ENCODE peak calls at places on chromosomes 12 and 14, in four cellular contexts. S is HepG2, D is GM12878, G is K562. E is an unnamed sample.

GRCh38 chr12:104049278-104050257 is at the start of gene GLT8D2:
- DNase-seq in S (no peak), D (no peak), G (no peak), E (peak)

GRCh38 chr12:109492371-109492770 is 14.9 kb downstream of the UBE3B start:
- DNase-seq in G (no peak), D (no peak), S (no peak), E (no peak)

GRCh38 chr14:37329189-37330001 is 131.7 kb downstream of the MIPOL1 start:
- DNase-seq in D (no peak), S (peak), G (no peak), E (no peak)

GRCh38 chr12:182381-182883 is 31.5 kb downstream of the SLC6A12 start:
- DNase-seq in S (no peak), G (no peak), D (no peak), E (no peak)

GRCh38 chr12:117528538-117528937 is 167.1 kb upstream of the NOS1 start:
- DNase-seq in G (no peak), D (no peak), S (no peak), E (no peak)

GRCh38 chr12:95173392-95174251 is 43.6 kb downstream of the FGD6 start:
- DNase-seq in G (peak), D (no peak), S (no peak), E (no peak)

GRCh38 chr12:49428652-49429549 is 61.6 kb downstream of the SPATS2 start:
- DNase-seq in S (no peak), G (no peak), D (peak), E (no peak)

GRCh38 chr12:6608592-6609311 is 1.6 kb upstream of the CHD4 start:
- DNase-seq in G (no peak), D (no peak), S (peak), E (no peak)

GRCh38 chr12:27571463-27571862 is 47.5 kb downstream of the PPFIBP1 start:
- DNase-seq in G (no peak), S (no peak), D (no peak), E (no peak)

GRCh38 chr12:89895101-89895500 is 186.5 kb upstream of the ATP2B1 start:
- DNase-seq in D (no peak), S (no peak), G (no peak), E (no peak)

GRCh38 chr14:42299692-42300091 is 693.0 kb downstream of the LRFN5 start:
- DNase-seq in G (no peak), S (no peak), D (peak), E (no peak)

GRCh38 chr14:22836301-22837058 is at the start of gene MMP14:
- DNase-seq in D (no peak), S (no peak), G (no peak), E (peak)

GRCh38 chr14:55094630-55095157 is 34.4 kb upstream of the LGALS3 start:
- DNase-seq in S (no peak), D (no peak), G (no peak), E (no peak)

GRCh38 chr14:52402812-52403526 is 88.9 kb downstream of the PTGER2 start:
- DNase-seq in D (peak), S (no peak), G (no peak), E (no peak)

GRCh38 chr12:64691793-64692583 is 67.2 kb downstream of the GNS start:
- DNase-seq in G (no peak), D (no peak), S (no peak), E (no peak)

GRCh38 chr12:108538796-108539195 is 22.2 kb downstream of the SART3 start:
- DNase-seq in D (no peak), S (no peak), G (no peak), E (no peak)

GRCh38 chr14:69247691-69248440 is 12.1 kb upstream of the GALNT16 start:
- DNase-seq in S (no peak), G (no peak), D (no peak), E (no peak)

GRCh38 chr14:96762650-96763049 is 34.5 kb upstream of the VRK1 start:
- DNase-seq in S (peak), D (peak), G (peak), E (no peak)

GRCh38 chr12:45204757-45205156 is 11.1 kb upstream of the ANO6 start:
- DNase-seq in G (no peak), S (peak), D (no peak), E (no peak)

GRCh38 chr14:84874436-84874835 is 655.5 kb upstream of the FLRT2 start:
- DNase-seq in G (no peak), S (no peak), D (no peak), E (no peak)

GRCh38 chr14:105272623-105273022 is 24.3 kb downstream of the BTBD6 start:
- DNase-seq in S (no peak), G (no peak), D (no peak), E (no peak)

GRCh38 chr14:24903337-24903736 is 146.6 kb downstream of the STXBP6 start:
- DNase-seq in S (no peak), G (no peak), D (no peak), E (no peak)

GRCh38 chr12:47868552-47869031 is 36.2 kb downstream of the VDR start:
- DNase-seq in S (no peak), D (peak), G (no peak), E (no peak)

GRCh38 chr12:68896881-68897540 is 36.0 kb downstream of the CPM start:
- DNase-seq in G (no peak), S (no peak), D (peak), E (no peak)

GRCh38 chr12:3975652-3976051 is 102.5 kb upstream of the PARP11 start:
- DNase-seq in D (no peak), G (no peak), S (no peak), E (no peak)

GRCh38 chr12:1539135-1539534 is 55.2 kb downstream of the FBXL14 start:
- DNase-seq in D (no peak), G (no peak), S (no peak), E (no peak)

GRCh38 chr14:100365741-100366140 is 42.6 kb downstream of the SLC25A47 start:
- DNase-seq in S (no peak), G (no peak), D (no peak), E (no peak)

GRCh38 chr12:4864575-4864974 is 45.1 kb upstream of the KCNA1 start:
- DNase-seq in S (no peak), G (no peak), D (no peak), E (no peak)

GRCh38 chr14:30872602-30873001 is 1.8 kb upstream of the COCH start:
- DNase-seq in D (no peak), G (no peak), S (no peak), E (no peak)

GRCh38 chr14:24067133-24068082 is 4.0 kb upstream of the CPNE6 start:
- DNase-seq in S (peak), D (no peak), G (no peak), E (no peak)

GRCh38 chr14:80059041-80059440 is 152.3 kb downstream of the DIO2 start:
- DNase-seq in D (no peak), G (no peak), S (no peak), E (no peak)

GRCh38 chr14:80055226-80055625 is 156.1 kb downstream of the DIO2 start:
- DNase-seq in S (no peak), D (no peak), G (no peak), E (no peak)

GRCh38 chr14:80054020-80054419 is 157.3 kb downstream of the DIO2 start:
- DNase-seq in G (no peak), D (no peak), S (no peak), E (no peak)

DNA sequence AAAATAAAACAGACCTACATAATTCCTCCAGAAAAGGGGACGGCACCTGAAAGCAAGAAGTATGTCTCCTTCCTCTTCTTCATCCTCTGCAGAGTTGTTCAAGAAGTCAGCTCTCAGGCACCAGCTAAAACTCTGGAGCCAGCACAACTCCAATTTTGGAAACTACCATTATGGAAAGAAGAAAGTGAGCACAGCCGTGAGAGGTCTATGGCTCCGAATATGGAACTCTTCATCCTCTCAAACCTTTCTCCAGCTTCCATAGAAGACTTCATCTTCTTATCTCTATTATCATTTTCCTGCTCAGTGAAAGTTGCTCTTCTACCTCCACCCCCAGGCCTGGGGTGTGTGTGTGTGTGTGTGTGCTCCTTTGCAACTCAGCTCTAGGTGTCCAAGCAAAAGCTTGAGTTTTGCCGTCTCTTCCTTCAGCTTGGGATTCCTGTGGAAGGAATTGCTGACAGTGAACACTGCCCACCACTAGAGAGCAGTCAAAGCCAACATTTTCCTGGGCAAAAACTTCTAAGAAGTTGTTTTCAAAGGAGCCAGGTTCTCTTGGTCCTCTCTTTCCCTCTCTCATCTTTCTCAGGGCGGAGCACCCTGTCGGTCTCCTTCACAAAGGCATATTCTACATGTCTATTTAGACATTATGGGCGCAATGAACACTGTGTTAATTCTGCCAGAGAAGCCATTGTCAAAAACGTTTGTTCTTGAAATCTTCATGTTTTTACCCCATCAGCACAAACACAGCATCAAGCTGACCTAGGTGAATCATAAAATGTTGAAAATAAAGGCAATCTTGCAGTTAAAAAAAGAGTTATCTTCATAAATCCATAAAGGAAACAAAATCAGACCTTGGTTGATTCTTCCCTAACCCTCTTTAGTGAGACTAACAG is 155.1 kb downstream of the DIO2 start:
- DNase-seq in S (peak), G (peak), D (no peak), E (peak)
- TF ChIP-seq CBFB in S (no peak), G (no peak), D (no peak), E (no peak)

GRCh38 chr12:18684430-18684829 is 53.4 kb downstream of the PLCZ1 start:
- DNase-seq in S (no peak), G (no peak), D (no peak), E (no peak)

GRCh38 chr12:18681818-18682217 is 56.0 kb downstream of the PLCZ1 start:
- DNase-seq in S (no peak), G (no peak), D (no peak), E (no peak)

GRCh38 chr12:18683603-18684002 is 54.2 kb downstream of the PLCZ1 start:
- DNase-seq in S (no peak), D (no peak), G (peak), E (no peak)
- TF ChIP-seq CBFB in S (no peak), D (no peak), G (no peak), E (no peak)

GRCh38 chr14:92563359-92563758 is 49.8 kb downstream of the RIN3 start:
- DNase-seq in G (no peak), S (no peak), D (peak), E (no peak)
- TF ChIP-seq CBFB in G (no peak), S (no peak), D (peak), E (no peak)

DNA sequence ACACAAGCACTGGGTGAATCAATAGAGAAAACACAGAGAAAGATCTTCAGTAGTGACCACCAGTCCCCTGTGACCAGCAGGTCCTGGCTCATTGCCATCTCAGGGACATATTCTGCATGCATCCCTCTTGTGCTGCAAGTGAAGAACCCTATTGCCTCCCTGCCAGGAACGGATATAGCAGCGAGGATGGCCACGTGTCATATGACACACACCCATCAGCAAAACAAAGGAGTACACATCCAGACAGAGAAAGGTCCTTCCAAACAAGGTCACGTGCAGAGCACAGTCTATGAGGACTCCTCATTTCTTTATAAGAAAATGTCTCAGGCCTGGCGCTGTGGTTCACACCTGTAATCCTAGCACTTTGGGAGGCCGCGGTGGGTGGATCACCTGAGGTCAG is 638.4 kb downstream of the FLRT2 start:
- DNase-seq in G (no peak), S (no peak), D (no peak), E (no peak)
- TF ChIP-seq CBFB in G (no peak), S (no peak), D (no peak), E (no peak)

DNA sequence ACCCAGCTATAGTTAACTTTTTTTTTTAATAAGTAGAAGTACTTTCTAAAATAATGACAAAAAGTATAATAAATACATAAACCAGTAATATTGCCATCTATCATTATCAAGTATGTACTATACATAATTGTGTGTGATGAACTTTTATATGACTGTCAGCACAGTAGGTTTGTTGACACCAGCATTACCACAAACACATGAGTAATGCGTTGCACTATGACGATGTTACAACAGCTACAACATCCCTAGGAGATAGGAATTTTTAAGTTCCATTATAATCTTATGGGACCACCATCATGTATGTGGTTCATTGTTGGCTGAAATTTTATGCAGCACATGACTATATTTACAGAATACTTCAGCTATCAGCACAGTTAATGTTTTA is 62.9 kb upstream of the VSX2 start:
- DNase-seq in S (no peak), G (no peak), D (no peak), E (no peak)
- TF ChIP-seq CBFB in S (no peak), G (no peak), D (no peak), E (no peak)

GRCh38 chr14:61837336-61838229 is 75.4 kb downstream of the SNAPC1 start:
- DNase-seq in S (peak), D (peak), G (peak), E (peak)

GRCh38 chr14:61838661-61839060 is 76.4 kb downstream of the SNAPC1 start:
- DNase-seq in S (no peak), G (no peak), D (no peak), E (no peak)

GRCh38 chr14:61836807-61837206 is 74.6 kb downstream of the SNAPC1 start:
- DNase-seq in D (no peak), G (no peak), S (no peak), E (no peak)

GRCh38 chr14:61839452-61839851 is 77.2 kb downstream of the SNAPC1 start:
- DNase-seq in D (no peak), S (no peak), G (no peak), E (no peak)

DNA sequence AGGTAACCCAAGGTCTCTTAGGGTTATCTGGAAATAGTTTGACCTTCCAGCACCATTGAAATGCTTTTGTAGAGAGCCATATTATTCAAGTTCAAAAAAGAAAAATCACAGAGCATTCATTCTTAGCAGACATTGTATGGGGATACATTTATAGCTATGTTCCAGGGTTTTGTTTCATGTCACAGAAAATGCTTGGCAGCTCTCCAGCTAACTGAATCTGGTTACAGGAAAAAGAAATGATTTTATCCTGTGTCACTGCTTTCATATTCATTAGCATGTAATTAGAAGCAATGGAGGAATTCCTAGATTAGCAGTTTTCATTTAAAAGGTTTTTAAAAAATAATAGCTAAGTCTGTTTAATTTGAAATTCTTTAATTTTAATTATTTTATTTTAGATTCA is 78.9 kb downstream of the SNAPC1 start:
- DNase-seq in G (no peak), S (no peak), D (no peak), E (no peak)
- TF ChIP-seq CBFB in G (no peak), S (no peak), D (no peak), E (no peak)

GRCh38 chr12:52677126-52677525 is 3.1 kb downstream of the KRT1 start:
- DNase-seq in G (no peak), S (no peak), D (no peak), E (no peak)
- TF ChIP-seq CBFB in G (no peak), S (no peak), D (no peak), E (no peak)

E was measured in WTC11.